ENCODE peak calls at places on chromosomes 12 and 14, in five cellular contexts. Q is fibroblast of gingiva; W is NCI-H510A treated with DMSO at 0.1 percent for 48 hours; M is activated CD8-positive, alpha-beta memory T cell treated with anti-CD3 and anti-CD28 coated beads for 1 hour; F is Calu3. Y is an unnamed sample.

GRCh38 chr14:34615507-34615906 is 14.4 kb downstream of the SNX6 start:
- DNase-seq in F (no peak), W (no peak), Q (no peak), M (no peak), Y (no peak)

GRCh38 chr14:23172096-23172495 is 11.4 kb downstream of the SLC7A8 start:
- DNase-seq in F (no peak), M (no peak), Q (no peak), W (no peak), Y (no peak)

GRCh38 chr14:48967419-48967818 is 618.8 kb downstream of the RPS29 start:
- DNase-seq in Q (no peak), F (no peak), W (no peak), M (no peak), Y (no peak)

GRCh38 chr14:72615511-72616121 is 278.3 kb downstream of the DPF3 start:
- DNase-seq in Q (peak), W (no peak), F (no peak), M (no peak), Y (no peak)

GRCh38 chr14:63603749-63604277 is 37.9 kb downstream of the WDR89 start:
- DNase-seq in F (no peak), Q (no peak), M (no peak), W (peak), Y (peak)

GRCh38 chr12:23484238-23484637 is 465.2 kb downstream of the SOX5 start:
- DNase-seq in M (no peak), F (no peak), Q (no peak), W (no peak), Y (no peak)

GRCh38 chr12:123533672-123534643 is at the start of gene RILPL1:
- DNase-seq in W (peak), M (no peak), Q (peak), F (peak), Y (peak)

GRCh38 chr12:94872671-94873367 is 130.7 kb downstream of the NDUFA12 start:
- DNase-seq in Q (no peak), W (peak), M (no peak), F (peak), Y (peak)

GRCh38 chr12:106282457-106283097 is 20.0 kb upstream of the TCP11L2 start:
- DNase-seq in M (peak), Q (peak), W (no peak), F (peak), Y (peak)

GRCh38 chr12:85405781-85406522 is 125.9 kb downstream of the ALX1 start:
- DNase-seq in F (no peak), Q (peak), M (no peak), W (no peak), Y (no peak)

GRCh38 chr12:128829870-128830504 is 6.2 kb upstream of the SLC15A4 start:
- DNase-seq in M (no peak), F (no peak), Q (no peak), W (no peak), Y (peak)

GRCh38 chr12:26740991-26741390 is 92.0 kb downstream of the ITPR2 start:
- DNase-seq in Q (no peak), W (peak), M (no peak), F (no peak), Y (peak)

GRCh38 chr12:272942-273906 is 10.6 kb upstream of the SLC6A13 start:
- DNase-seq in M (no peak), W (no peak), Q (no peak), F (no peak), Y (no peak)

GRCh38 chr12:26304273-26304672 is 108.9 kb downstream of the SSPN start:
- DNase-seq in F (no peak), M (no peak), W (no peak), Q (no peak), Y (no peak)

Y was measured in DMS53.